ENCODE peak calls at places on chromosomes 12 and 14, in six cellular contexts. K is NCI-H446; F is T-helper 2 cell; A is aorta; V is NCI-H1417; U is stimulated activated naive CD8-positive, alpha-beta T cell treated with anti-CD3 and anti-CD28 coated beads, Interleukin-15, amount 100 ng/mL, for 72 hours. W is an unnamed sample.

GRCh38 chr12:54959291-54960018 is 25.1 kb downstream of the TESPA1 start:
- DNase-seq in K (no peak), F (no peak), A (no peak), V (no peak), U (no peak), W (no peak)

GRCh38 chr14:76123426-76124095 is 28.2 kb upstream of the GPATCH2L start:
- DNase-seq in K (no peak), F (no peak), A (no peak), V (no peak), U (no peak), W (no peak)

GRCh38 chr14:41872906-41873305 is 266.2 kb downstream of the LRFN5 start:
- DNase-seq in K (no peak), F (no peak), A (no peak), V (no peak), U (no peak), W (no peak)

GRCh38 chr12:106296179-106296877 is 6.2 kb upstream of the TCP11L2 start:
- DNase-seq in K (no peak), F (no peak), A (no peak), V (no peak), U (no peak), W (no peak)

GRCh38 chr12:80553316-80553715 is 109.3 kb downstream of the PTPRQ start:
- DNase-seq in K (no peak), F (no peak), A (no peak), V (no peak), U (no peak), W (no peak)

GRCh38 chr12:122891661-122892525 is 4.0 kb downstream of the VPS37B start:
- DNase-seq in K (no peak), F (no peak), A (no peak), V (no peak), U (no peak), W (no peak)

GRCh38 chr12:71636704-71637115 is 26.9 kb downstream of the ZFC3H1 start:
- DNase-seq in K (peak; percentile 53), F (no peak), A (no peak), V (peak; percentile 85), U (no peak), W (no peak)

GRCh38 chr14:39266589-39266870 is 32.8 kb downstream of the MIA2 start:
- DNase-seq in K (no peak), F (no peak), A (peak; percentile 89), V (no peak), U (no peak), W (no peak)

GRCh38 chr14:70097576-70098256 is 91.0 kb downstream of the SLC8A3 start:
- DNase-seq in K (no peak), F (no peak), A (no peak), V (peak; percentile 93), U (no peak), W (no peak)

GRCh38 chr12:102848832-102849231 is 68.2 kb downstream of the PAH start:
- DNase-seq in K (no peak), F (no peak), A (no peak), V (no peak), U (no peak), W (no peak)

GRCh38 chr12:113788020-113788856 is 177.9 kb downstream of the RBM19 start:
- DNase-seq in K (no peak), F (no peak), A (no peak), V (no peak), U (no peak), W (no peak)

GRCh38 chr14:53226553-53226952 is 73.4 kb upstream of the DDHD1 start:
- DNase-seq in K (no peak), F (no peak), A (no peak), V (no peak), U (no peak), W (no peak)

GRCh38 chr12:93518725-93519124 is 51.4 kb downstream of the MRPL42 start:
- DNase-seq in K (no peak), F (no peak), A (no peak), V (no peak), U (no peak), W (no peak)

GRCh38 chr12:84329933-84330332 is 582.7 kb downstream of the SLC6A15 start:
- DNase-seq in K (no peak), F (no peak), A (no peak), V (peak; percentile 33), U (no peak), W (no peak)

GRCh38 chr14:30223385-30223785 is 295.7 kb upstream of the PRKD1 start:
- DNase-seq in K (peak; percentile 50), F (no peak), A (peak; percentile 78), V (peak; percentile 66), U (no peak), W (no peak)

GRCh38 chr12:121894633-121895032 is 6.0 kb downstream of the PSMD9 start:
- DNase-seq in K (no peak), F (no peak), A (no peak), V (peak; percentile 51), U (no peak), W (no peak)

GRCh38 chr14:24187538-24187915 is 1.1 kb downstream of the IPO4 start:
- DNase-seq in K (no peak), F (no peak), A (peak; percentile 43), V (no peak), U (no peak), W (no peak)

GRCh38 chr14:93984070-93984469 is 7.7 kb upstream of the ASB2 start:
- DNase-seq in K (no peak), F (no peak), A (no peak), V (no peak), U (no peak), W (no peak)

GRCh38 chr12:50082644-50083043 is 2.5 kb upstream of the SMARCD1 start:
- DNase-seq in K (no peak), F (no peak), A (no peak), V (no peak), U (no peak), W (no peak)

GRCh38 chr12:86660488-86661171 is 404.4 kb upstream of the MGAT4C start:
- DNase-seq in K (no peak), F (no peak), A (no peak), V (peak; percentile 30), U (no peak), W (no peak)

GRCh38 chr12:50211392-50212070 is 44.4 kb upstream of the CERS5 start:
- DNase-seq in K (no peak), F (no peak), A (no peak), V (no peak), U (no peak), W (no peak)

GRCh38 chr12:60830381-60830780 is 1234.6 kb downstream of the SLC16A7 start:
- DNase-seq in K (no peak), F (no peak), A (no peak), V (no peak), U (no peak), W (no peak)

GRCh38 chr12:99670635-99671034 is 23.1 kb downstream of the GARIN6 start:
- DNase-seq in K (no peak), F (no peak), A (no peak), V (no peak), U (no peak), W (no peak)

GRCh38 chr14:33799705-33800269 is 151.1 kb downstream of the EGLN3 start:
- DNase-seq in K (no peak), F (no peak), A (no peak), V (no peak), U (no peak), W (no peak)

GRCh38 chr14:85529803-85530574 is at the start of gene FLRT2:
- DNase-seq in K (no peak), F (no peak), A (peak; percentile 85), V (no peak), U (no peak), W (no peak)

GRCh38 chr14:40694026-40694425 is 912.6 kb upstream of the LRFN5 start:
- DNase-seq in K (no peak), F (no peak), A (no peak), V (no peak), U (no peak), W (no peak)

W was measured in activated CD8-positive, alpha-beta memory T cell treated with anti-CD3 and anti-CD28 coated beads for 24 hours.